ENCODE peak calls at places on chromosomes 2 and 18, in six cellular contexts. One of them, this sample, is unnamed. For H3K4me1 and H3K36me3, the result is how much of the 10 kb centered on the place peaks cover.

GRCh38 chr2:216678813-216679657 is 16.3 kb downstream of the IGFBP5 start:
- DNase-seq in SJSA1: no peak
- DNase-seq in mammary epithelial cell: no peak
- DNase-seq in Peyer's patch: no peak
- DNase-seq in left ventricle myocardium inferior: no peak
- DNase-seq in heart left ventricle: no peak
- DNase-seq in this sample: no peak

GRCh38 chr2:37323770-37324535 is 680 bp downstream of the PRKD3 start:
- DNase-seq in heart left ventricle: no peak
- DNase-seq in left ventricle myocardium inferior: peak
- DNase-seq in SJSA1: no peak
- DNase-seq in mammary epithelial cell: peak
- DNase-seq in Peyer's patch: peak
- DNase-seq in this sample: peak

GRCh38 chr2:44200759-44201158 is 32.1 kb downstream of the PPM1B start:
- DNase-seq in left ventricle myocardium inferior: no peak
- DNase-seq in mammary epithelial cell: no peak
- DNase-seq in SJSA1: no peak
- DNase-seq in Peyer's patch: no peak
- DNase-seq in heart left ventricle: no peak
- DNase-seq in this sample: no peak

GRCh38 chr18:58004317-58004716 is 39.7 kb upstream of the NEDD4L start:
- DNase-seq in heart left ventricle: no peak
- DNase-seq in left ventricle myocardium inferior: no peak
- DNase-seq in Peyer's patch: no peak
- DNase-seq in SJSA1: no peak
- DNase-seq in mammary epithelial cell: peak
- DNase-seq in this sample: no peak

GRCh38 chr2:50648031-50648430 is 383.9 kb downstream of the NRXN1 start:
- DNase-seq in Peyer's patch: no peak
- DNase-seq in SJSA1: no peak
- DNase-seq in heart left ventricle: no peak
- DNase-seq in mammary epithelial cell: no peak
- DNase-seq in left ventricle myocardium inferior: no peak
- DNase-seq in this sample: no peak

GRCh38 chr2:2727876-2728511 is 396.9 kb upstream of the MYT1L start:
- DNase-seq in heart left ventricle: no peak
- DNase-seq in mammary epithelial cell: no peak
- DNase-seq in left ventricle myocardium inferior: no peak
- DNase-seq in Peyer's patch: no peak
- DNase-seq in SJSA1: no peak
- DNase-seq in this sample: no peak

GRCh38 chr2:92073036-92073814 is 2798.0 kb upstream of the TEKT4 start:
- DNase-seq in left ventricle myocardium inferior: no peak
- DNase-seq in heart left ventricle: no peak
- DNase-seq in mammary epithelial cell: no peak
- DNase-seq in Peyer's patch: no peak
- DNase-seq in SJSA1: peak
- DNase-seq in this sample: no peak

GRCh38 chr18:44856157-44856556 is 175.5 kb downstream of the SETBP1 start:
- DNase-seq in mammary epithelial cell: no peak
- DNase-seq in heart left ventricle: no peak
- DNase-seq in Peyer's patch: no peak
- DNase-seq in left ventricle myocardium inferior: no peak
- DNase-seq in SJSA1: no peak
- DNase-seq in this sample: no peak

GRCh38 chr2:96163768-96164429 is 18.7 kb upstream of the DUSP2 start:
- DNase-seq in mammary epithelial cell: no peak
- DNase-seq in heart left ventricle: no peak
- DNase-seq in Peyer's patch: peak
- DNase-seq in left ventricle myocardium inferior: no peak
- DNase-seq in SJSA1: no peak
- DNase-seq in this sample: peak

GRCh38 chr2:240383099-240383758 is 52.2 kb upstream of the GPC1 start:
- DNase-seq in SJSA1: no peak
- DNase-seq in mammary epithelial cell: no peak
- DNase-seq in heart left ventricle: no peak
- DNase-seq in left ventricle myocardium inferior: peak
- DNase-seq in Peyer's patch: no peak
- DNase-seq in this sample: no peak

GRCh38 chr18:49177812-49178211 is 227.0 kb upstream of the SMAD7 start:
- DNase-seq in Peyer's patch: no peak
- DNase-seq in mammary epithelial cell: peak
- DNase-seq in SJSA1: no peak
- DNase-seq in left ventricle myocardium inferior: no peak
- DNase-seq in heart left ventricle: no peak
- DNase-seq in this sample: no peak

GRCh38 chr2:73985318-73986084 is 791 bp downstream of the TET3 start:
- DNase-seq in mammary epithelial cell: no peak
- DNase-seq in left ventricle myocardium inferior: peak
- DNase-seq in Peyer's patch: peak
- DNase-seq in heart left ventricle: no peak
- DNase-seq in SJSA1: no peak
- DNase-seq in this sample: peak

GRCh38 chr2:101533611-101534601 is 59.0 kb upstream of the RFX8 start:
- DNase-seq in mammary epithelial cell: no peak
- DNase-seq in heart left ventricle: no peak
- DNase-seq in left ventricle myocardium inferior: no peak
- DNase-seq in Peyer's patch: no peak
- DNase-seq in SJSA1: no peak
- DNase-seq in this sample: no peak

GRCh38 chr2:161046876-161047275 is 113.4 kb upstream of the TANK start:
- DNase-seq in Peyer's patch: no peak
- DNase-seq in SJSA1: no peak
- DNase-seq in heart left ventricle: no peak
- DNase-seq in left ventricle myocardium inferior: no peak
- DNase-seq in mammary epithelial cell: peak
- DNase-seq in this sample: no peak

GRCh38 chr2:23293063-23293462 is 91.9 kb upstream of the KLHL29 start:
- DNase-seq in SJSA1: no peak
- DNase-seq in Peyer's patch: no peak
- DNase-seq in mammary epithelial cell: peak
- DNase-seq in left ventricle myocardium inferior: peak
- DNase-seq in heart left ventricle: peak
- DNase-seq in this sample: no peak

GRCh38 chr2:150147889-150148683 is 339.4 kb downstream of the RND3 start:
- DNase-seq in mammary epithelial cell: no peak
- DNase-seq in left ventricle myocardium inferior: no peak
- DNase-seq in heart left ventricle: no peak
- DNase-seq in SJSA1: no peak
- DNase-seq in Peyer's patch: no peak
- DNase-seq in this sample: no peak

GRCh38 chr2:105005170-105005569 is 32.7 kb upstream of the MRPS9 start:
- DNase-seq in left ventricle myocardium inferior: no peak
- DNase-seq in Peyer's patch: no peak
- DNase-seq in heart left ventricle: no peak
- DNase-seq in mammary epithelial cell: no peak
- DNase-seq in SJSA1: no peak
- DNase-seq in this sample: no peak

GRCh38 chr2:78775291-78775690 is 250.2 kb upstream of the REG3G start:
- DNase-seq in SJSA1: no peak
- DNase-seq in Peyer's patch: no peak
- DNase-seq in mammary epithelial cell: no peak
- DNase-seq in left ventricle myocardium inferior: no peak
- DNase-seq in heart left ventricle: no peak
- DNase-seq in this sample: no peak

GRCh38 chr18:11673560-11673959 is 15.5 kb upstream of the GNAL start:
- DNase-seq in mammary epithelial cell: no peak
- DNase-seq in Peyer's patch: no peak
- DNase-seq in heart left ventricle: no peak
- DNase-seq in SJSA1: peak
- DNase-seq in left ventricle myocardium inferior: no peak
- DNase-seq in this sample: no peak

GRCh38 chr2:236795176-236795860 is 225.7 kb downstream of the ACKR3 start:
- DNase-seq in Peyer's patch: no peak
- DNase-seq in SJSA1: no peak
- DNase-seq in left ventricle myocardium inferior: no peak
- DNase-seq in heart left ventricle: no peak
- DNase-seq in mammary epithelial cell: no peak
- DNase-seq in this sample: no peak

GRCh38 chr2:46337208-46337994 is 40.2 kb downstream of the EPAS1 start:
- DNase-seq in left ventricle myocardium inferior: no peak
- DNase-seq in heart left ventricle: no peak
- DNase-seq in SJSA1: no peak
- DNase-seq in Peyer's patch: no peak
- DNase-seq in mammary epithelial cell: peak
- DNase-seq in this sample: no peak

GRCh38 chr2:7792031-7792651 is 874.9 kb downstream of the RNF144A start:
- DNase-seq in left ventricle myocardium inferior: no peak
- DNase-seq in mammary epithelial cell: no peak
- DNase-seq in heart left ventricle: no peak
- DNase-seq in SJSA1: no peak
- DNase-seq in Peyer's patch: no peak
- DNase-seq in this sample: no peak
- H3K4me1 ChIP-seq in left ventricle myocardium inferior: under half
- H3K4me1 ChIP-seq in mammary epithelial cell: under half
- H3K4me1 ChIP-seq in heart left ventricle: under half
- H3K4me1 ChIP-seq in SJSA1: under half
- H3K4me1 ChIP-seq in Peyer's patch: under half
- H3K4me1 ChIP-seq in this sample: under half

GRCh38 chr2:55327470-55328230 is 58.6 kb upstream of the MTIF2 start:
- DNase-seq in Peyer's patch: no peak
- DNase-seq in SJSA1: no peak
- DNase-seq in heart left ventricle: no peak
- DNase-seq in mammary epithelial cell: no peak
- DNase-seq in left ventricle myocardium inferior: no peak
- DNase-seq in this sample: no peak
- H3K36me3 ChIP-seq in Peyer's patch: under half
- H3K36me3 ChIP-seq in SJSA1: under half
- H3K36me3 ChIP-seq in heart left ventricle: under half
- H3K36me3 ChIP-seq in mammary epithelial cell: under half
- H3K36me3 ChIP-seq in left ventricle myocardium inferior: half or more
- H3K36me3 ChIP-seq in this sample: under half

GRCh38 chr2:32128636-32129035 is 37.0 kb upstream of the SLC30A6 start:
- DNase-seq in SJSA1: no peak
- DNase-seq in Peyer's patch: no peak
- DNase-seq in left ventricle myocardium inferior: no peak
- DNase-seq in heart left ventricle: no peak
- DNase-seq in mammary epithelial cell: no peak
- DNase-seq in this sample: no peak
- H3K4me1 ChIP-seq in SJSA1: under half
- H3K4me1 ChIP-seq in Peyer's patch: under half
- H3K4me1 ChIP-seq in left ventricle myocardium inferior: under half
- H3K4me1 ChIP-seq in heart left ventricle: under half
- H3K4me1 ChIP-seq in mammary epithelial cell: under half
- H3K4me1 ChIP-seq in this sample: under half

DNA sequence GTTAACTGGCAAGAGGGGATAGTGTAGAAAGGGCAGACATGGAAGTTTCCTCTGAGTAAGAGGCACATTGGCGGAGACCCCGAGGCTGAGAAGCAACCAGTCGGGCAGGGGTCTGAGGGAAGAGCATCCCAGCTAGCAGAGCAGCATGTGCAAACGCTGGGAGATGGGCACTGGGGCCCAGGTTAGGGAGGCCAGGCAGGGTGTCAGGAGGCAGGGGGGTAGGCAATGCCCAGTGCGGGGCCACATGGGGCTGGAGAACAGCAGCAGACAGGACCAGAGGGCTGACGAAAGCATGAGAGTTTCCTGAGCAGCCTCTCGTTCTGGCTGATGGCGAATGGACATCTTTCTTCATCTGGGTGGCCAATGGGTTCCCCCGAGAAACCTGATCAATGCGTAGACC is 88.2 kb downstream of the INPP5D start:
- DNase-seq in mammary epithelial cell: no peak
- DNase-seq in heart left ventricle: no peak
- DNase-seq in SJSA1: no peak
- DNase-seq in Peyer's patch: no peak
- DNase-seq in left ventricle myocardium inferior: no peak
- DNase-seq in this sample: no peak
- H3K36me3 ChIP-seq in mammary epithelial cell: under half
- H3K36me3 ChIP-seq in heart left ventricle: under half
- H3K36me3 ChIP-seq in SJSA1: under half
- H3K36me3 ChIP-seq in Peyer's patch: under half
- H3K36me3 ChIP-seq in left ventricle myocardium inferior: under half
- H3K36me3 ChIP-seq in this sample: half or more

DNA sequence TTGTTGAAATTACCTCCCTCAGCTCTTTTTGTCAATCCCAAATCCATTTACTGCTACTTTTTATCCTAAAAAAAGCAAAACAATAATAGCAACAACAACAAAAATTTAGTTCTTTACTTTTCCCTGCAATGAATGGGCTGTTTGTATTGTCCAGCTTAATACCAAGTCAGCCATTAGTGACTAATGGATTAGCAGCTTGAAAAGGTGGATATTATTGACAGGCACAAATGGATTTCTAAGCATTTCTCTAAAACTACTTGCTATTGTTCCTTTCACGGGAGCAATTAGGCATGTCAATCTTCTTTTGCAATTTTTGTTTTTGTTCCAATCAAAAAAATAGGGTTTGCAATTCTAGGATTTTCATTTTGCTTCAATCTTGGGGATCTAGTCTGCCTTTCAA is 32.1 kb upstream of the SPAG16 start:
- DNase-seq in heart left ventricle: no peak
- DNase-seq in left ventricle myocardium inferior: no peak
- DNase-seq in SJSA1: no peak
- DNase-seq in mammary epithelial cell: no peak
- DNase-seq in Peyer's patch: no peak
- DNase-seq in this sample: no peak
- H3K4me1 ChIP-seq in heart left ventricle: under half
- H3K4me1 ChIP-seq in left ventricle myocardium inferior: under half
- H3K4me1 ChIP-seq in SJSA1: under half
- H3K4me1 ChIP-seq in mammary epithelial cell: under half
- H3K4me1 ChIP-seq in Peyer's patch: under half
- H3K4me1 ChIP-seq in this sample: under half

DNA sequence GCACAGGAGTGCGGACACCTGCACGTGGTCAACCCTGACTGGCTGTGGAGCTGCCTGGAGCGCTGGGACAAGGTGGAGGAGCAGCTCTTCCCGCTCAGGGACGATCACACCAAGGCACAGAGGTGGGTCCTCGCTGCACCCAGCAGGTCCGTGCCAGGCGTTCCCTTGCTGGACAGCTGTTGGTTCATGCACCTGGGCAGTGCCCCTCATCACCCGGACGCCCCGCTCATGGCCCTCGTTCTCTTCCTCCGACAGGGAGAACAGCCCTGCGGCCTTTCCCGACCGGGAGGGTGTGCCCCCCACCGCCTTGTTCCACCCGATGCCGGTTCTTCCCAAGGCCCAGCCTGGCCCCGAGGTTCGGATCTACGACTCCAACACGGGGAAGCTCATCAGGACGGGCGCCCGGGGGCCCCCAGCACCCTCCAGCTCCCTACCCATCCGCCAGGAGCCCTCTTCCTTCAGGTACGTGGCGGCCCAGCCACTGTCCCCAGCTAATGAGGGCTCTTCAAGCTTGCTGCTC is 38.0 kb downstream of the CTDP1 start:
- DNase-seq in Peyer's patch: no peak
- DNase-seq in SJSA1: no peak
- DNase-seq in heart left ventricle: no peak
- DNase-seq in left ventricle myocardium inferior: no peak
- DNase-seq in mammary epithelial cell: no peak
- DNase-seq in this sample: no peak
- H3K36me3 ChIP-seq in Peyer's patch: under half
- H3K36me3 ChIP-seq in SJSA1: half or more
- H3K36me3 ChIP-seq in heart left ventricle: half or more
- H3K36me3 ChIP-seq in left ventricle myocardium inferior: half or more
- H3K36me3 ChIP-seq in mammary epithelial cell: under half
- H3K36me3 ChIP-seq in this sample: half or more

GRCh38 chr18:42474577-42474976 is 519.5 kb downstream of the PIK3C3 start:
- DNase-seq in Peyer's patch: no peak
- DNase-seq in heart left ventricle: no peak
- DNase-seq in SJSA1: no peak
- DNase-seq in mammary epithelial cell: no peak
- DNase-seq in left ventricle myocardium inferior: no peak
- DNase-seq in this sample: no peak
- H3K4me1 ChIP-seq in Peyer's patch: under half
- H3K4me1 ChIP-seq in heart left ventricle: under half
- H3K4me1 ChIP-seq in SJSA1: under half
- H3K4me1 ChIP-seq in mammary epithelial cell: under half
- H3K4me1 ChIP-seq in left ventricle myocardium inferior: under half
- H3K4me1 ChIP-seq in this sample: under half

GRCh38 chr2:99421469-99421868 is 68.3 kb downstream of the REV1 start:
- DNase-seq in SJSA1: no peak
- DNase-seq in left ventricle myocardium inferior: no peak
- DNase-seq in heart left ventricle: no peak
- DNase-seq in mammary epithelial cell: no peak
- DNase-seq in Peyer's patch: no peak
- DNase-seq in this sample: no peak
- H3K36me3 ChIP-seq in SJSA1: half or more
- H3K36me3 ChIP-seq in left ventricle myocardium inferior: half or more
- H3K36me3 ChIP-seq in heart left ventricle: under half
- H3K36me3 ChIP-seq in mammary epithelial cell: under half
- H3K36me3 ChIP-seq in Peyer's patch: under half
- H3K36me3 ChIP-seq in this sample: under half